ENCODE peak calls at places on chromosomes 7 and 10, in four cellular contexts. E, A, I and D are unnamed samples.

GRCh38 chr7:47325337-47325736 is 256.6 kb downstream of the TNS3 start:
- DNase-seq in E (no peak), A (no peak), I (no peak), D (no peak)

GRCh38 chr10:51607436-51607835 is 92.0 kb downstream of the CSTF2T start:
- DNase-seq in E (no peak), A (no peak), I (no peak), D (peak; percentile 10)

GRCh38 chr10:119541046-119541445 is 1.5 kb downstream of the RGS10 start:
- DNase-seq in E (no peak), A (peak; percentile 33), I (no peak), D (no peak)

GRCh38 chr7:5532520-5533335 is 109.1 kb upstream of the TNRC18 start:
- DNase-seq in E (peak; percentile 87), A (peak; percentile 82), I (peak; percentile 86), D (no peak)

GRCh38 chr10:125038637-125039036 is 96.7 kb downstream of the ZRANB1 start:
- DNase-seq in E (peak; percentile 87), A (no peak), I (no peak), D (peak; percentile 1)

GRCh38 chr7:98276241-98276761 is 5.2 kb upstream of the BRI3 start:
- DNase-seq in E (no peak), A (no peak), I (no peak), D (no peak)

GRCh38 chr10:119496282-119496681 is 46.2 kb downstream of the RGS10 start:
- DNase-seq in E (no peak), A (peak; percentile 82), I (peak; percentile 42), D (no peak)

GRCh38 chr7:33774762-33775523 is 130.4 kb upstream of the BMPER start:
- DNase-seq in E (no peak), A (no peak), I (no peak), D (peak; percentile 17)

GRCh38 chr10:30354669-30355068 is 5.6 kb upstream of the MTPAP start:
- DNase-seq in E (no peak), A (no peak), I (no peak), D (no peak)

GRCh38 chr7:22920664-22921063 is 93.3 kb downstream of the HYCC1 start:
- DNase-seq in E (no peak), A (no peak), I (no peak), D (peak; percentile 78)

GRCh38 chr7:113635492-113635891 is 283.3 kb downstream of the PPP1R3A start:
- DNase-seq in E (no peak), A (no peak), I (no peak), D (no peak)

GRCh38 chr7:3154881-3155494 is 111.3 kb upstream of the CARD11 start:
- DNase-seq in E (peak; percentile 78), A (peak; percentile 58), I (peak; percentile 71), D (peak; percentile 77)

GRCh38 chr10:24894309-24894708 is 58.1 kb downstream of the PRTFDC1 start:
- DNase-seq in E (peak; percentile 32), A (peak; percentile 16), I (no peak), D (no peak)

GRCh38 chr7:17342726-17343125 is 44.3 kb downstream of the AHR start:
- DNase-seq in E (no peak), A (no peak), I (no peak), D (no peak)